ENCODE peak calls at places on chromosomes 3 and 15, in six cellular contexts. J is A549, Z is IMR-90, V is K562, B is SK-N-SH, Q is GM12878. G is an unnamed sample.

GRCh38 chr3:194272861-194273266 is 78.3 kb downstream of the CPN2 start:
- DNase-seq in J (no peak), Z (no peak), V (no peak), B (peak), Q (no peak), G (no peak)

GRCh38 chr3:60652829-60653228 is 598.4 kb downstream of the FHIT start:
- DNase-seq in J (no peak), Z (no peak), V (no peak), B (no peak), Q (peak), G (no peak)

GRCh38 chr15:86558678-86559077 is 479.0 kb downstream of the AGBL1 start:
- DNase-seq in J (no peak), Z (no peak), V (no peak), B (no peak), Q (no peak), G (no peak)

GRCh38 chr3:185687479-185687878 is 101.4 kb downstream of the SENP2 start:
- DNase-seq in J (no peak), Z (peak), V (no peak), B (no peak), Q (no peak), G (no peak)

GRCh38 chr15:64895285-64896065 is 16.2 kb upstream of the ANKDD1A start:
- DNase-seq in J (no peak), Z (peak), V (no peak), B (no peak), Q (peak), G (no peak)

GRCh38 chr3:174767406-174767805 is 91.7 kb upstream of the NAALADL2 start:
- DNase-seq in J (no peak), Z (no peak), V (no peak), B (no peak), Q (no peak), G (no peak)

GRCh38 chr3:149657796-149658443 is at the start of gene WWTR1:
- DNase-seq in J (peak), Z (peak), V (no peak), B (peak), Q (peak), G (peak)

GRCh38 chr15:75054172-75054897 is 30.9 kb downstream of the PPCDC start:
- DNase-seq in J (no peak), Z (no peak), V (no peak), B (no peak), Q (no peak), G (no peak)

GRCh38 chr15:98873441-98874218 is 134.0 kb downstream of the PGPEP1L start:
- DNase-seq in J (peak), Z (peak), V (no peak), B (no peak), Q (no peak), G (no peak)

GRCh38 chr3:113274959-113275556 is 63.7 kb downstream of the BOC start:
- DNase-seq in J (no peak), Z (no peak), V (no peak), B (no peak), Q (no peak), G (no peak)

GRCh38 chr3:12455740-12456139 is 28.5 kb upstream of the TSEN2 start:
- DNase-seq in J (no peak), Z (no peak), V (no peak), B (no peak), Q (no peak), G (no peak)

GRCh38 chr3:140568842-140569520 is 108.9 kb upstream of the TRIM42 start:
- DNase-seq in J (no peak), Z (no peak), V (no peak), B (no peak), Q (no peak), G (no peak)

GRCh38 chr15:58701376-58701775 is 48.1 kb downstream of the ADAM10 start:
- DNase-seq in J (no peak), Z (no peak), V (no peak), B (no peak), Q (no peak), G (no peak)

GRCh38 chr15:92005154-92005553 is 151.6 kb downstream of the SLCO3A1 start:
- DNase-seq in J (no peak), Z (no peak), V (no peak), B (peak), Q (no peak), G (no peak)

GRCh38 chr3:182704926-182705325 is 88.4 kb upstream of the ATP11B start:
- DNase-seq in J (no peak), Z (no peak), V (peak), B (no peak), Q (no peak), G (no peak)

GRCh38 chr3:31434819-31435218 is 97.9 kb upstream of the STT3B start:
- DNase-seq in J (no peak), Z (no peak), V (no peak), B (no peak), Q (no peak), G (no peak)

GRCh38 chr15:52789601-52790165 is 453 bp downstream of the ONECUT1 start:
- DNase-seq in J (no peak), Z (peak), V (no peak), B (peak), Q (no peak), G (no peak)

GRCh38 chr15:96264801-96265515 is 65.5 kb upstream of the NR2F2 start:
- DNase-seq in J (peak), Z (peak), V (peak), B (no peak), Q (no peak), G (peak)

GRCh38 chr15:51016615-51017014 is 78.1 kb downstream of the TNFAIP8L3 start:
- DNase-seq in J (no peak), Z (no peak), V (no peak), B (no peak), Q (no peak), G (no peak)

GRCh38 chr3:25472747-25473146 is 44.7 kb downstream of the RARB start:
- DNase-seq in J (no peak), Z (no peak), V (no peak), B (peak), Q (no peak), G (no peak)

GRCh38 chr15:65337436-65338070 is 33.1 kb downstream of the RNU5B-1 start:
- DNase-seq in J (no peak), Z (no peak), V (no peak), B (peak), Q (no peak), G (no peak)

GRCh38 chr3:195903950-195904290 is 4.4 kb downstream of the TNK2 start:
- DNase-seq in J (no peak), Z (no peak), V (no peak), B (no peak), Q (no peak), G (no peak)

GRCh38 chr3:53152316-53152715 is 8.7 kb upstream of the PRKCD start:
- DNase-seq in J (no peak), Z (no peak), V (no peak), B (no peak), Q (no peak), G (no peak)

GRCh38 chr15:43469867-43470266 is 23.1 kb downstream of the TP53BP1 start:
- DNase-seq in J (no peak), Z (peak), V (peak), B (no peak), Q (no peak), G (no peak)

GRCh38 chr3:16370872-16371740 is 106.1 kb downstream of the OXNAD1 start:
- DNase-seq in J (no peak), Z (peak), V (no peak), B (no peak), Q (no peak), G (no peak)

GRCh38 chr15:68230157-68231100 is 901 bp upstream of the CLN6 start:
- DNase-seq in J (no peak), Z (peak), V (no peak), B (peak), Q (peak), G (no peak)

GRCh38 chr15:29666241-29666640 is 156.0 kb downstream of the TJP1 start:
- DNase-seq in J (no peak), Z (no peak), V (no peak), B (no peak), Q (no peak), G (no peak)

GRCh38 chr15:45391746-45392711 is 13.7 kb upstream of the GATM start:
- DNase-seq in J (no peak), Z (no peak), V (no peak), B (no peak), Q (peak), G (no peak)

GRCh38 chr3:190040145-190040544 is 80.6 kb downstream of the P3H2 start:
- DNase-seq in J (no peak), Z (no peak), V (no peak), B (no peak), Q (no peak), G (no peak)

GRCh38 chr15:80175436-80175835 is 22.6 kb downstream of the FAH start:
- DNase-seq in J (no peak), Z (no peak), V (no peak), B (no peak), Q (no peak), G (no peak)

GRCh38 chr3:155676252-155676981 is 68.5 kb downstream of the PLCH1 start:
- DNase-seq in J (no peak), Z (peak), V (no peak), B (peak), Q (no peak), G (no peak)

GRCh38 chr15:67836955-67837354 is 2.9 kb downstream of the RNU6-1 start:
- DNase-seq in J (no peak), Z (no peak), V (no peak), B (no peak), Q (no peak), G (no peak)

GRCh38 chr3:54863366-54863765 is 64.5 kb downstream of the LRTM1 start:
- DNase-seq in J (no peak), Z (no peak), V (no peak), B (no peak), Q (no peak), G (no peak)

GRCh38 chr3:191699546-191699945 is 238.6 kb downstream of the PYDC2 start:
- DNase-seq in J (no peak), Z (no peak), V (no peak), B (no peak), Q (no peak), G (no peak)
- TF ChIP-seq SMC3 in J (no peak), Z (no peak), V (no peak), B (no peak), Q (no peak), G (no peak)

GRCh38 chr3:99753268-99753975 is 64.2 kb upstream of the CMSS1 start:
- DNase-seq in J (peak), Z (peak), V (peak), B (peak), Q (peak), G (peak)
- TF ChIP-seq SMC3 in J (peak), Z (peak), V (no peak), B (peak), Q (peak), G (peak)

GRCh38 chr15:40100133-40100946 is 8.3 kb downstream of the BMF start:
- DNase-seq in J (no peak), Z (no peak), V (no peak), B (no peak), Q (no peak), G (no peak)
- TF ChIP-seq SMC3 in J (no peak), Z (no peak), V (no peak), B (no peak), Q (no peak), G (no peak)

GRCh38 chr3:177679568-177680441 is 482.5 kb upstream of the TBL1XR1 start:
- DNase-seq in J (no peak), Z (peak), V (peak), B (peak), Q (no peak), G (no peak)
- TF ChIP-seq SMC3 in J (no peak), Z (no peak), V (no peak), B (no peak), Q (no peak), G (no peak)

DNA sequence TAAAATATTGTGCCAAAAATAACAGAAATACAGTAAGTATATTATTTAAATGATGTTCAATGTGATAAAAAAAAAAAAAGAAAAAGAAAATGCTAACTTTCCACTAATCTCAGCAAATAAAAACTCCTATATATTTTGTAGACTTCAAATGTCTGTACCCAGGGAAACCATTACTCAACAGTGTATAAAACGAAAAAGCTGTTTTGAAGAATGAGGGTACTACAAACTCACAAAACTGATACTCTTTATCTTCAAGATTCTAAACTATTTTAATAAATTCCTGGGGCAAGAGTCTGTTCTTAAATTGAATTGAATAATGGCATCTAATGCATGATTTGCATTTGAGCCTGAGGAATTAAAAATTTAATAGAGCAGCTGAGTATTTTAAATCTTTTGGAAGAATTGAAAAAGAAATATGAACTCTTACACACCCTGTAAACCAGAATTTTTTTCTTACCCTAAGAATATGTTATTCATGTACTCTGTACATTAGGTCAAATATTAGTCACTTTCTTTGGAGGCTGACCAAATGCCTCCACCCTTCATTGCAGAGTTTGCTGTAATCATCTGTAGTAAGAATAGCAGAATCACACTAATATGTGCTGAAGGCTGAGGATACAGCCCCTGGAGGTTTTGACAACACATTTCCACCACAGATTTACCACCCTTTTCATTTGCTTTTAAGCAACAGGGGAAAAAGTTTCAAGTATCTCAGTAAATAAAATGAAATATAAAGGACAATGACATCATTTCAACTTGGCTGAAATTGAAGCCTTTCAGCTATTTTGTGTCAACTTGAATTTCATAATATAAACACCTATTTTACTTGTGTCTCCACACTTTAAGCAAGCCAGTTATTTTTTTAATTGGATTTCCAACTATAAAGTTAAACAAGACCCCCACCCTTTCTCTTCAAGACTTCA is 79.7 kb downstream of the FBN1 start:
- DNase-seq in J (no peak), Z (peak), V (no peak), B (no peak), Q (no peak), G (no peak)
- TF ChIP-seq SMC3 in J (no peak), Z (no peak), V (no peak), B (no peak), Q (no peak), G (no peak)

DNA sequence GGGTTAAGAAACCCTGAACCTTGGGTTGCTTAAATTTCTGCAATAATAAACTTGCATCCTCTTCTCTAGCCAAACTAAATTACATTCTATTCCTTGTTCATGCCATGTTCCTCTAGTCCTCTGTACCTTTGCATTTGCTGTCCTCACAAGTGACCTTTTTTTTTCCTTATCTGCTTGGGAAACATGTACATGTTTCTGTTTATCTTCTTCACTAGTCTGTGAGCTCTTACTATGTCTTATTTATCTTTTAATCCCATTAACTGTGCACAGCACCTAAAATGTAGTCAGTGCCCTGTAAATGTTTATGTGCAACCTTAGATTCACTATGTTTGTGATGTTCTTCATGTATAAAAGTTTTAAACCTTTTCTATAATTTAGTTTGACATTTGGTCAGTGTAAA is 61.9 kb downstream of the REC114 start:
- DNase-seq in J (no peak), Z (no peak), V (peak), B (no peak), Q (no peak), G (no peak)
- TF ChIP-seq SMC3 in J (no peak), Z (no peak), V (no peak), B (no peak), Q (no peak), G (no peak)

GRCh38 chr3:42739401-42740158 is 33.5 kb downstream of the CCDC13 start:
- DNase-seq in J (no peak), Z (no peak), V (no peak), B (no peak), Q (no peak), G (peak)
- TF ChIP-seq SMC3 in J (no peak), Z (no peak), V (no peak), B (no peak), Q (no peak), G (no peak)

GRCh38 chr3:98371853-98372252 is 18.2 kb downstream of the OR5K4 start:
- DNase-seq in J (no peak), Z (no peak), V (no peak), B (no peak), Q (no peak), G (no peak)
- TF ChIP-seq SMC3 in J (no peak), Z (no peak), V (no peak), B (no peak), Q (no peak), G (no peak)

G was measured in HepG2.